ENCODE peak calls at places on chromosomes 13 and 19, in eight cellular contexts. I is stimulated activated CD8-positive, alpha-beta memory T cell treated with anti-CD3 and anti-CD28 coated beads, Interleukin-15, amount 100 ng/mL, for 1 hour; K is fibroblast of pulmonary artery; L is neural crest cell; W is AG04449; Q is T1000; O is NCI-H1417; T is stimulated activated CD4-positive, alpha-beta T cell treated with anti-CD3 and anti-CD28 coated beads, Interleukin-1b, Interleukin-23, amount 100 ng/mL, for 48 hours. J is an unnamed sample.
A peak's percentile ranks its signal among the peaks of the same experiment; 100 is the strongest.

GRCh38 chr13:113669231-113669870 is 2.3 kb downstream of the GRK1 start:
- DNase-seq in W (no peak), K (no peak), O (no peak), L (no peak), T (no peak), Q (no peak), I (no peak), J (no peak)

GRCh38 chr13:71290963-71291937 is 575.8 kb downstream of the DACH1 start:
- DNase-seq in L (no peak), K (peak; percentile 11), Q (no peak), O (peak; percentile 90), T (peak; percentile 21), W (no peak), I (peak; percentile 11), J (peak; percentile 39)

GRCh38 chr19:2291185-2291751 is 9.3 kb upstream of the PEAK3 start:
- DNase-seq in I (no peak), W (no peak), T (no peak), O (peak; percentile 95), K (no peak), Q (no peak), L (peak; percentile 62), J (peak; percentile 50)

GRCh38 chr13:73138276-73138950 is 79.6 kb downstream of the KLF5 start:
- DNase-seq in O (no peak), Q (peak; percentile 22), L (no peak), W (no peak), I (no peak), T (no peak), K (peak; percentile 19), J (no peak)

GRCh38 chr19:15398501-15399233 is 19.1 kb upstream of the AKAP8 start:
- DNase-seq in I (no peak), L (no peak), Q (no peak), O (no peak), W (no peak), T (no peak), K (no peak), J (no peak)

GRCh38 chr13:113322043-113322461 is 25.0 kb downstream of the LAMP1 start:
- DNase-seq in K (no peak), O (no peak), I (no peak), Q (no peak), T (no peak), L (no peak), W (no peak), J (no peak)

GRCh38 chr13:26943748-26944147 is 183.2 kb upstream of the GPR12 start:
- DNase-seq in O (no peak), W (no peak), L (no peak), K (no peak), Q (no peak), I (no peak), T (no peak), J (no peak)

GRCh38 chr19:29687244-29687896 is 22.1 kb downstream of the PLEKHF1 start:
- DNase-seq in W (peak; percentile 75), O (no peak), L (no peak), K (peak; percentile 92), T (peak; percentile 80), I (no peak), Q (peak; percentile 65), J (no peak)

GRCh38 chr13:106597190-106597589 is 29.3 kb upstream of the ARGLU1 start:
- DNase-seq in Q (no peak), K (peak; percentile 30), I (no peak), L (no peak), W (no peak), O (no peak), T (no peak), J (no peak)

GRCh38 chr13:23572836-23573235 is 2.6 kb downstream of the TNFRSF19 start:
- DNase-seq in I (no peak), L (no peak), K (no peak), Q (no peak), T (no peak), O (no peak), W (no peak), J (no peak)

GRCh38 chr13:30984620-30985019 is 52.2 kb downstream of the TEX26 start:
- DNase-seq in K (no peak), O (no peak), I (no peak), T (no peak), W (no peak), Q (no peak), L (no peak), J (no peak)

GRCh38 chr19:38862321-38863059 is 12.7 kb upstream of the HNRNPL start:
- DNase-seq in O (peak; percentile 94), W (no peak), K (peak; percentile 41), I (no peak), Q (no peak), T (no peak), L (no peak), J (peak; percentile 98)

GRCh38 chr13:94433055-94433947 is 46.2 kb downstream of the DCT start:
- DNase-seq in Q (no peak), K (peak; percentile 23), L (no peak), W (no peak), O (peak; percentile 80), T (peak; percentile 61), I (no peak), J (peak; percentile 96)

GRCh38 chr13:44051923-44052322 is 172.2 kb downstream of the LACC1 start:
- DNase-seq in I (no peak), W (no peak), T (no peak), L (no peak), K (peak; percentile 14), Q (no peak), O (peak; percentile 45), J (no peak)

J was measured in DMS79 treated with DMSO at 0.1 percent for 48 hours.